ENCODE peak calls at places on chromosomes 5 and 9, in seven cellular contexts. O is neural progenitor cell, F is body of pancreas, C is transverse colon, G is brain microvascular endothelial cell, L is BE2C, Y is left ventricle myocardium inferior. I is an unnamed sample. For H3K27me3, the result is how much of the 10 kb centered on the place peaks cover.

GRCh38 chr9:111922324-111923013 is 25.9 kb downstream of the UGCG start:
- DNase-seq in O (no peak), F (no peak), C (no peak), G (no peak), L (no peak), Y (no peak), I (no peak)

GRCh38 chr5:75678155-75678554 is 39.1 kb downstream of the POC5 start:
- DNase-seq in O (no peak), F (no peak), C (no peak), G (no peak), L (no peak), Y (no peak), I (no peak)

GRCh38 chr5:151023651-151024050 is 3.3 kb downstream of the GPX3 start:
- DNase-seq in O (no peak), F (peak), C (peak), G (no peak), L (no peak), Y (peak), I (no peak)

GRCh38 chr5:91219803-91220371 is 163.2 kb downstream of the ARRDC3 start:
- DNase-seq in O (peak), F (no peak), C (no peak), G (peak), L (peak), Y (no peak), I (no peak)

GRCh38 chr5:124912653-124913328 is 166.4 kb upstream of the ZNF608 start:
- DNase-seq in O (no peak), F (no peak), C (no peak), G (no peak), L (no peak), Y (peak), I (no peak)

GRCh38 chr5:150113047-150113744 is 26.8 kb upstream of the CSF1R start:
- DNase-seq in O (no peak), F (no peak), C (no peak), G (no peak), L (no peak), Y (no peak), I (no peak)

GRCh38 chr5:4862500-4862899 is 277.6 kb upstream of the ADAMTS16 start:
- DNase-seq in O (peak), F (no peak), C (no peak), G (peak), L (no peak), Y (no peak), I (peak)

GRCh38 chr5:155254399-155254798 is 240.8 kb downstream of the KIF4B start:
- DNase-seq in O (no peak), F (no peak), C (no peak), G (no peak), L (no peak), Y (no peak), I (no peak)

GRCh38 chr5:173697931-173698579 is 81.6 kb upstream of the BOD1 start:
- DNase-seq in O (no peak), F (peak), C (peak), G (no peak), L (no peak), Y (no peak), I (no peak)

GRCh38 chr9:77647267-77647658 is 859 bp downstream of the GNA14 start:
- DNase-seq in O (no peak), F (no peak), C (no peak), G (no peak), L (no peak), Y (no peak), I (no peak)

GRCh38 chr9:101706929-101707328 is 31.5 kb downstream of the GRIN3A start:
- DNase-seq in O (no peak), F (no peak), C (no peak), G (no peak), L (no peak), Y (no peak), I (no peak)

GRCh38 chr5:123119334-123119986 is 30.4 kb downstream of the PRDM6 start:
- DNase-seq in O (peak), F (no peak), C (no peak), G (peak), L (no peak), Y (no peak), I (no peak)

GRCh38 chr9:89144242-89144641 is 34.4 kb downstream of the SHC3 start:
- DNase-seq in O (no peak), F (no peak), C (no peak), G (no peak), L (no peak), Y (no peak), I (no peak)

GRCh38 chr9:136804509-136805206 is 3.1 kb upstream of the RABL6 start:
- DNase-seq in O (no peak), F (peak), C (no peak), G (no peak), L (no peak), Y (no peak), I (no peak)

GRCh38 chr9:5560439-5560838 is 50.1 kb downstream of the PDCD1LG2 start:
- DNase-seq in O (no peak), F (no peak), C (no peak), G (no peak), L (no peak), Y (no peak), I (no peak)

GRCh38 chr5:38466444-38467189 is 89.8 kb downstream of the LIFR start:
- DNase-seq in O (no peak), F (peak), C (peak), G (peak), L (no peak), Y (peak), I (no peak)
- H3K4me3 ChIP-seq in O (no peak), F (no peak), C (no peak), G (no peak), L (no peak), Y (no peak), I (no peak)

DNA sequence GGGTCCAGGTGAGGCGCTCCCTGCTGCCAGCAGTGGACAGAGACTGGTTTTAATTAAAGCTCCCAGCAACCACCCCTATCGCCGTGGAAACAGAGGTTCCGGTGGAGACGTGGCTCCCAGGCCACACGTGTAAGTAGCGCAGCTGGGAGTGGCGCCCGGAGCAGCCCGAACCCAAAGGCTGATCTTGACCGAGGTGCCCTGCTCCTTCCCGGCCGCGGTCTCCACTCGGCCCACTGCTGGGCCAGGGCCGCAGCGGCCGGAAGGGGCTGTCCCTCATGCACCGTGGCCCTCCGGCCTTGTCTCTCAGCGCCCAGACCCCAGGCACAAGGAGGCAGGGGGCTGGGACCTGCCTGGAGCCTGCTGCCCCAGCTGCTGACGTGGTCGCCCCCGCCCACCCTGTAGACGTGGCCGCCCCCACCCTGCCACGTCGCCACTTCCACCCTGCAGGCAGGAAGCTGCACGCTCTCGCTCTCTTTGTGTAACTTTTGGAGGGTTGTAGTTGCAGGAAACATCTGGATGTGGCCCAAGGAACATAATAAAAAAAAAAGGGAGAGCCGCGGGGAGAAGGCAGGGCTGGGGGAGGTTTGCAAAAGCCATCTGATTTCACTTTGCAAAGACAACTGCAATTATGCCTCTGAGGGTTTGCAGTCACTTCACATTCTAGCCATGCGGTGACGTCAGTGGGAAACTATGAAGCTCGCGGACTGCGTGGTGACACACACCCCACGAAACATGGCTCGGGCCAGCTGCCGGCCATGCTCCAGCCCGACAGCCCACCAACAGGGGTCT is 129.9 kb downstream of the RXRA start:
- DNase-seq in O (no peak), F (peak), C (peak), G (peak), L (peak), Y (peak), I (peak)
- TF ChIP-seq CTCF in O (no peak), F (no peak), C (no peak), G (peak), L (no peak), Y (no peak), I (no peak)

GRCh38 chr5:537098-537497 is 12.8 kb upstream of the SLC9A3 start:
- DNase-seq in O (no peak), F (no peak), C (no peak), G (no peak), L (no peak), Y (no peak), I (no peak)
- H3K27me3 ChIP-seq in O (under half), F (under half), C (half or more), G (under half), L (under half), Y (half or more), I (under half)

GRCh38 chr5:11385251-11385900 is 518.9 kb downstream of the CTNND2 start:
- DNase-seq in O (peak), F (no peak), C (no peak), G (no peak), L (no peak), Y (no peak), I (no peak)
- H3K4me3 ChIP-seq in O (peak), F (no peak), C (no peak), G (peak), L (no peak), Y (peak), I (no peak)

DNA sequence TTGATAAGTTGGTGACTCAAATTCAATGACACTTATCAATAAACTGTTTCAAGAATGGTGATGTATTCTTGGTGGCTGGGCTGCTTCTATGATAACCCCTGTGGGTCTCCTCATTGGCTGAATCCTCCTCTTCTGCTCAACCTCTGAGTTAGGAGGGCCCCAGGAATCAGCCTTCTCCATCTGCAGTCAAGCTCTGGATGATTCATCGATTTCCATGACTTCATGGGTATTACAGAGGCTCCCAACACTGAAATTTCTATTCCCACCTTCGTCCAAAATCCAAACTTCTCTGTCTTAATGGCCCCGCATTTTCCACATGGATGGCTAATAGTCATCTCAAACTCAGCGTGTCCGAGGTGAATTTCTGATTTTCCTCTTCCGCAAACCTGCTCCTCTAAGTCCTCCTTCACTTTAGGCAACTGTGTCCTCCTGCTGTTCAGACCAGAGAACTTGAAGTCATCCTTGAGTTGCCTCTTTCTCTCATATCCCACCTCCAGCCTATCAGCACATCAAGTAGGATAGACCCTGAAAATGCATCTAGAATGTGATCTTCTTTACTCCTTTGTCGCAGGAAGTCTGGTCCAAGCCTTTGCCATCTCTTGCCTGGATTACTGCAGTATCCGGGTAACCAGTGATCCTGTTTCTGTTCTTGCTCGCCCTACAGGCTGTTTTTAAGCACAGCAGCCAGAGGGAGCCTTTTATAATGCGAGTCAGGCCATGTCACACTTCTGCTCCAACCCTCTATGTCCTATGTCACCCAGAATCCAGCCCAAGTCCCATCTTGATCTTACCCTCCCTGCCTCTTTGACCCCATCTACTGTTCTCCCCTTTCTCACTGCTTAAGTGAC is 41.4 kb upstream of the IL7R start:
- DNase-seq in O (peak), F (no peak), C (no peak), G (peak), L (no peak), Y (no peak), I (no peak)
- TF ChIP-seq CTCF in O (peak), F (no peak), C (peak), G (peak), L (no peak), Y (peak), I (peak)

GRCh38 chr5:175687231-175687701 is 29.4 kb downstream of the HRH2 start:
- DNase-seq in O (no peak), F (peak), C (no peak), G (no peak), L (no peak), Y (peak), I (no peak)

GRCh38 chr5:175686396-175686795 is 28.5 kb downstream of the HRH2 start:
- DNase-seq in O (no peak), F (no peak), C (no peak), G (no peak), L (no peak), Y (no peak), I (no peak)

GRCh38 chr5:175685701-175686350 is 28.0 kb downstream of the HRH2 start:
- DNase-seq in O (no peak), F (no peak), C (no peak), G (no peak), L (no peak), Y (no peak), I (no peak)

GRCh38 chr5:175688352-175689146 is 30.7 kb downstream of the HRH2 start:
- DNase-seq in O (no peak), F (no peak), C (no peak), G (no peak), L (no peak), Y (no peak), I (no peak)

DNA sequence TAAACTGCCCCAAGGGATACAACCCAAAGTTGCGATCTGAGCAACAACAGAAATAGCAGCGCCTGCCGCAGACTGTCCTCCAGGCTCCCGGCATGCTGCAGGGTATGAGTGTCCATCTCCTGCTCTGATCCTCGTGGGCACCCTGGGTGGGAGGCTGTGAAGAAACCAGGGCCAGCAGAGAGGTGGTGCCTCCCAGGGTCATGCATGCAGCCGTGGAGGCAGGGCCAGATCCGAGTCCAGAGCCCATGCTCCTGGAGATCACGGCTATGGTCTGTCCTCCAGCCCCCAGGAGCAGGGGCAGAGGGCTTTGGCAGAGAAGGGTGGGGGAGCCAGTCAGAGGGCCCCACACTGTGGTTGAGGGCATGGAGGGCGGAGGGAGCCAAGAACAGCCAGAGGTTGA is 29.0 kb downstream of the HRH2 start:
- DNase-seq in O (no peak), F (no peak), C (no peak), G (no peak), L (no peak), Y (no peak), I (no peak)
- H3K27me3 ChIP-seq in O (under half), F (under half), C (under half), G (under half), L (under half), Y (under half), I (under half)

GRCh38 chr9:131407717-131408195 is 13.9 kb downstream of the PRRC2B start:
- DNase-seq in O (peak), F (peak), C (peak), G (no peak), L (no peak), Y (peak), I (no peak)
- H3K4me3 ChIP-seq in O (peak), F (no peak), C (no peak), G (no peak), L (no peak), Y (peak), I (no peak)

GRCh38 chr5:58972301-58972700 is 389.4 kb downstream of the RAB3C start:
- DNase-seq in O (no peak), F (no peak), C (no peak), G (peak), L (no peak), Y (no peak), I (no peak)

GRCh38 chr5:58969795-58970194 is 386.9 kb downstream of the RAB3C start:
- DNase-seq in O (no peak), F (no peak), C (no peak), G (no peak), L (no peak), Y (no peak), I (no peak)

GRCh38 chr5:58968350-58968749 is 385.5 kb downstream of the RAB3C start:
- DNase-seq in O (no peak), F (no peak), C (no peak), G (no peak), L (no peak), Y (no peak), I (no peak)

GRCh38 chr5:58967597-58968281 is 384.9 kb downstream of the RAB3C start:
- DNase-seq in O (no peak), F (no peak), C (no peak), G (no peak), L (no peak), Y (no peak), I (no peak)

GRCh38 chr5:58969253-58969652 is 386.4 kb downstream of the RAB3C start:
- DNase-seq in O (no peak), F (no peak), C (no peak), G (no peak), L (no peak), Y (no peak), I (no peak)
- TF ChIP-seq CTCF in O (no peak), F (no peak), C (no peak), G (no peak), L (no peak), Y (no peak), I (no peak)